ENCODE peak calls at places on chromosomes 11 and 22, in four cellular contexts. X is stomach; Y is stimulated activated CD4-positive, alpha-beta T cell treated with anti-CD3 and anti-CD28 coated beads, Interleukin-4, amount 100 ng/mL, for 48 hours; T is activated T-cell treated with anti-CD3 and anti-CD28 coated beads, Interleukin-2, amount 50 U/mL, for 48 hours. M is an unnamed sample.

GRCh38 chr22:24590596-24591173 is 2.2 kb downstream of the LRRC75B start:
- DNase-seq in X (no peak), Y (no peak), T (no peak), M (no peak)

GRCh38 chr22:23418159-23418788 is 161.8 kb downstream of the IGLL1 start:
- DNase-seq in X (peak), Y (no peak), T (no peak), M (no peak)

GRCh38 chr11:71501071-71501985 is 25.7 kb upstream of the KRTAP5-7 start:
- DNase-seq in X (peak), Y (no peak), T (no peak), M (no peak)

GRCh38 chr11:68711114-68711513 is 26.8 kb downstream of the GAL start:
- DNase-seq in X (no peak), Y (no peak), T (no peak), M (no peak)

GRCh38 chr11:72245232-72245816 is 1.3 kb upstream of the PHOX2A start:
- DNase-seq in X (no peak), Y (no peak), T (no peak), M (no peak)

GRCh38 chr22:46561435-46561905 is 24.1 kb upstream of the CELSR1 start:
- DNase-seq in X (no peak), Y (no peak), T (peak), M (no peak)

GRCh38 chr11:17951685-17952388 is 61.0 kb downstream of the SERGEF start:
- DNase-seq in X (no peak), Y (no peak), T (no peak), M (no peak)

GRCh38 chr11:106032861-106033260 is 10.8 kb upstream of the MSANTD4 start:
- DNase-seq in X (no peak), Y (no peak), T (no peak), M (no peak)

GRCh38 chr11:83711035-83711630 is 425.0 kb upstream of the CCDC90B start:
- DNase-seq in X (no peak), Y (no peak), T (no peak), M (no peak)

GRCh38 chr11:69475866-69476714 is 5.4 kb upstream of the LINC01488 start:
- DNase-seq in X (no peak), Y (no peak), T (no peak), M (no peak)

GRCh38 chr11:108796551-108796950 is 131.7 kb downstream of the DDX10 start:
- DNase-seq in X (no peak), Y (no peak), T (no peak), M (no peak)

GRCh38 chr22:30989473-30989872 is 20.4 kb downstream of the TUG1 start:
- DNase-seq in X (no peak), Y (no peak), T (no peak), M (no peak)